ENCODE peak calls at places on chromosome 21, in seven cellular contexts. One of them, this sample, is unnamed.

GRCh38 chr21:41891132-41891531 is 12.0 kb upstream of the PRDM15 start:
- DNase-seq in spleen: peak; percentile 41
- DNase-seq in pancreas: no peak
- DNase-seq in GM06990: no peak
- DNase-seq in mucosa of descending colon: no peak
- DNase-seq in adrenal gland: no peak
- DNase-seq in aorta: no peak
- DNase-seq in this sample: no peak

GRCh38 chr21:41499920-41500319 is 8.0 kb downstream of the TMPRSS2 start:
- DNase-seq in pancreas: no peak
- DNase-seq in spleen: no peak
- DNase-seq in aorta: no peak
- DNase-seq in adrenal gland: no peak
- DNase-seq in mucosa of descending colon: no peak
- DNase-seq in GM06990: no peak
- DNase-seq in this sample: no peak

GRCh38 chr21:41559658-41560599 is 52.0 kb upstream of the TMPRSS2 start:
- DNase-seq in GM06990: no peak
- DNase-seq in pancreas: no peak
- DNase-seq in aorta: no peak
- DNase-seq in adrenal gland: no peak
- DNase-seq in spleen: no peak
- DNase-seq in mucosa of descending colon: no peak
- DNase-seq in this sample: peak; percentile 59

GRCh38 chr21:31580866-31581276 is 78.6 kb upstream of the SOD1 start:
- DNase-seq in mucosa of descending colon: no peak
- DNase-seq in GM06990: no peak
- DNase-seq in adrenal gland: peak; percentile 67
- DNase-seq in pancreas: peak; percentile 43
- DNase-seq in aorta: peak; percentile 85
- DNase-seq in spleen: no peak
- DNase-seq in this sample: no peak

GRCh38 chr21:37914211-37914900 is 1.9 kb downstream of the KCNJ6 start:
- DNase-seq in adrenal gland: no peak
- DNase-seq in aorta: peak; percentile 81
- DNase-seq in pancreas: peak; percentile 7
- DNase-seq in GM06990: no peak
- DNase-seq in mucosa of descending colon: no peak
- DNase-seq in spleen: no peak
- DNase-seq in this sample: no peak

GRCh38 chr21:14589855-14590563 is 43.9 kb upstream of the SAMSN1 start:
- DNase-seq in pancreas: no peak
- DNase-seq in adrenal gland: no peak
- DNase-seq in GM06990: peak; percentile 66
- DNase-seq in mucosa of descending colon: no peak
- DNase-seq in spleen: no peak
- DNase-seq in aorta: no peak
- DNase-seq in this sample: no peak

GRCh38 chr21:38622081-38622826 is 124.0 kb upstream of the ERG start:
- DNase-seq in aorta: no peak
- DNase-seq in spleen: no peak
- DNase-seq in pancreas: no peak
- DNase-seq in GM06990: no peak
- DNase-seq in adrenal gland: no peak
- DNase-seq in mucosa of descending colon: no peak
- DNase-seq in this sample: no peak

GRCh38 chr21:42466700-42467612 is 29.1 kb downstream of the RSPH1 start:
- DNase-seq in pancreas: no peak
- DNase-seq in adrenal gland: peak; percentile 64
- DNase-seq in mucosa of descending colon: peak; percentile 46
- DNase-seq in GM06990: no peak
- DNase-seq in spleen: no peak
- DNase-seq in aorta: no peak
- DNase-seq in this sample: no peak

GRCh38 chr21:36860736-36861594 is 105.5 kb downstream of the HLCS start:
- DNase-seq in spleen: no peak
- DNase-seq in pancreas: peak; percentile 31
- DNase-seq in mucosa of descending colon: no peak
- DNase-seq in aorta: no peak
- DNase-seq in GM06990: no peak
- DNase-seq in adrenal gland: no peak
- DNase-seq in this sample: peak; percentile 14

GRCh38 chr21:39087238-39087975 is 95.8 kb downstream of the PSMG1 start:
- DNase-seq in aorta: peak; percentile 80
- DNase-seq in pancreas: no peak
- DNase-seq in adrenal gland: no peak
- DNase-seq in spleen: no peak
- DNase-seq in mucosa of descending colon: no peak
- DNase-seq in GM06990: no peak
- DNase-seq in this sample: no peak

GRCh38 chr21:42830456-42831455 is 48.6 kb downstream of the WDR4 start:
- DNase-seq in adrenal gland: no peak
- DNase-seq in spleen: peak; percentile 69
- DNase-seq in pancreas: no peak
- DNase-seq in aorta: no peak
- DNase-seq in mucosa of descending colon: no peak
- DNase-seq in GM06990: no peak
- DNase-seq in this sample: no peak

GRCh38 chr21:17497345-17497744 is 15.5 kb upstream of the CXADR start:
- DNase-seq in aorta: no peak
- DNase-seq in GM06990: no peak
- DNase-seq in mucosa of descending colon: no peak
- DNase-seq in adrenal gland: no peak
- DNase-seq in spleen: no peak
- DNase-seq in pancreas: no peak
- DNase-seq in this sample: no peak

GRCh38 chr21:46295996-46296752 is 10.0 kb downstream of the YBEY start:
- DNase-seq in aorta: peak; percentile 84
- DNase-seq in spleen: peak; percentile 92
- DNase-seq in adrenal gland: peak; percentile 67
- DNase-seq in pancreas: peak; percentile 30
- DNase-seq in GM06990: no peak
- DNase-seq in mucosa of descending colon: peak; percentile 86
- DNase-seq in this sample: peak; percentile 67

GRCh38 chr21:46455575-46456385 is 2.9 kb upstream of the DIP2A start:
- DNase-seq in pancreas: no peak
- DNase-seq in GM06990: no peak
- DNase-seq in adrenal gland: peak; percentile 53
- DNase-seq in aorta: no peak
- DNase-seq in spleen: no peak
- DNase-seq in mucosa of descending colon: no peak
- DNase-seq in this sample: no peak

GRCh38 chr21:42766756-42767560 is 112.4 kb downstream of the WDR4 start:
- DNase-seq in adrenal gland: no peak
- DNase-seq in aorta: no peak
- DNase-seq in spleen: peak; percentile 53
- DNase-seq in mucosa of descending colon: no peak
- DNase-seq in pancreas: no peak
- DNase-seq in GM06990: no peak
- DNase-seq in this sample: no peak

GRCh38 chr21:28473530-28474225 is 519.0 kb downstream of the LTN1 start:
- DNase-seq in pancreas: no peak
- DNase-seq in adrenal gland: peak; percentile 14
- DNase-seq in aorta: no peak
- DNase-seq in GM06990: no peak
- DNase-seq in mucosa of descending colon: no peak
- DNase-seq in spleen: no peak
- DNase-seq in this sample: peak; percentile 37

GRCh38 chr21:43361127-43361492 is 65.8 kb downstream of the SIK1 start:
- DNase-seq in spleen: no peak
- DNase-seq in GM06990: peak; percentile 59
- DNase-seq in aorta: no peak
- DNase-seq in pancreas: no peak
- DNase-seq in adrenal gland: no peak
- DNase-seq in mucosa of descending colon: no peak
- DNase-seq in this sample: no peak

GRCh38 chr21:43721939-43722338 is 3.0 kb downstream of the PDXK start:
- DNase-seq in GM06990: no peak
- DNase-seq in spleen: no peak
- DNase-seq in adrenal gland: no peak
- DNase-seq in aorta: no peak
- DNase-seq in mucosa of descending colon: no peak
- DNase-seq in pancreas: no peak
- DNase-seq in this sample: no peak

GRCh38 chr21:39319814-39320332 is 6.4 kb upstream of the BRWD1 start:
- DNase-seq in aorta: no peak
- DNase-seq in adrenal gland: peak; percentile 59
- DNase-seq in mucosa of descending colon: no peak
- DNase-seq in pancreas: no peak
- DNase-seq in GM06990: no peak
- DNase-seq in spleen: no peak
- DNase-seq in this sample: no peak

GRCh38 chr21:17784604-17785402 is 34.4 kb downstream of the C21orf91 start:
- DNase-seq in GM06990: peak; percentile 73
- DNase-seq in mucosa of descending colon: no peak
- DNase-seq in adrenal gland: no peak
- DNase-seq in spleen: no peak
- DNase-seq in aorta: no peak
- DNase-seq in pancreas: no peak
- DNase-seq in this sample: no peak

DNA sequence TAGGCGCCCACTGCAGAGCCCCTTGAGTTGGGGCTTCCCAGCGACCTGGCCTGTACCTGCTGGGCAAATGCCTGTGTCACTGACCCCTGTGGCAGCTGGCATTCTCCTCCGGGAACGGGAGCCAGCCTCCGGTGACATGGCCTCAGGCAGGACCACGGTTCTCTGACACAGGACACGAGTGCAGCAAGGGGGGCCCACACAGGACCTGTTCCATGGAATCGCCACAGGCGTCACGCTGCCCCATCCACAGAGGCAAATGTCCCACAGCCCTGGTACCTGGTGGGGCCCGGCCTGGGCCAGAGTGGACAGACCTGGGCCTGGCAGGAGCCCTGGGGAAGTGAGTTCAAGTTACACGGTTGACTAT is 2.6 kb downstream of the ITGB2 start:
- DNase-seq in mucosa of descending colon: peak; percentile 57
- DNase-seq in GM06990: no peak
- DNase-seq in adrenal gland: no peak
- DNase-seq in pancreas: no peak
- DNase-seq in spleen: peak; percentile 81
- DNase-seq in aorta: no peak
- DNase-seq in this sample: no peak
- H3K4me3 ChIP-seq in mucosa of descending colon: no peak overlapping the region
- H3K4me3 ChIP-seq in GM06990: no peak overlapping the region
- H3K4me3 ChIP-seq in adrenal gland: no peak overlapping the region
- H3K4me3 ChIP-seq in pancreas: no peak overlapping the region
- H3K4me3 ChIP-seq in spleen: peak overlapping the region; percentile 66
- H3K4me3 ChIP-seq in aorta: no peak overlapping the region
- H3K4me3 ChIP-seq in this sample: no peak overlapping the region

GRCh38 chr21:35191128-35191527 is 142.0 kb upstream of the RUNX1 start:
- DNase-seq in aorta: no peak
- DNase-seq in adrenal gland: no peak
- DNase-seq in mucosa of descending colon: no peak
- DNase-seq in pancreas: no peak
- DNase-seq in GM06990: no peak
- DNase-seq in spleen: no peak
- DNase-seq in this sample: no peak

GRCh38 chr21:35190201-35190701 is 141.1 kb upstream of the RUNX1 start:
- DNase-seq in aorta: no peak
- DNase-seq in adrenal gland: no peak
- DNase-seq in mucosa of descending colon: no peak
- DNase-seq in GM06990: no peak
- DNase-seq in pancreas: no peak
- DNase-seq in spleen: no peak
- DNase-seq in this sample: no peak

GRCh38 chr21:35195232-35195631 is 146.1 kb upstream of the RUNX1 start:
- DNase-seq in aorta: no peak
- DNase-seq in mucosa of descending colon: no peak
- DNase-seq in pancreas: no peak
- DNase-seq in GM06990: no peak
- DNase-seq in adrenal gland: no peak
- DNase-seq in spleen: no peak
- DNase-seq in this sample: no peak

GRCh38 chr21:35191754-35192153 is 142.7 kb upstream of the RUNX1 start:
- DNase-seq in GM06990: no peak
- DNase-seq in mucosa of descending colon: no peak
- DNase-seq in aorta: no peak
- DNase-seq in pancreas: no peak
- DNase-seq in adrenal gland: no peak
- DNase-seq in spleen: no peak
- DNase-seq in this sample: no peak

GRCh38 chr21:35189077-35189863 is 140.2 kb upstream of the RUNX1 start:
- DNase-seq in mucosa of descending colon: no peak
- DNase-seq in spleen: no peak
- DNase-seq in GM06990: peak; percentile 66
- DNase-seq in pancreas: no peak
- DNase-seq in aorta: no peak
- DNase-seq in adrenal gland: no peak
- DNase-seq in this sample: peak; percentile 59
- H3K4me3 ChIP-seq in mucosa of descending colon: no peak overlapping the region
- H3K4me3 ChIP-seq in spleen: no peak overlapping the region
- H3K4me3 ChIP-seq in GM06990: peak overlapping the region; percentile 23
- H3K4me3 ChIP-seq in pancreas: no peak overlapping the region
- H3K4me3 ChIP-seq in aorta: no peak overlapping the region
- H3K4me3 ChIP-seq in adrenal gland: no peak overlapping the region
- H3K4me3 ChIP-seq in this sample: no peak overlapping the region

DNA sequence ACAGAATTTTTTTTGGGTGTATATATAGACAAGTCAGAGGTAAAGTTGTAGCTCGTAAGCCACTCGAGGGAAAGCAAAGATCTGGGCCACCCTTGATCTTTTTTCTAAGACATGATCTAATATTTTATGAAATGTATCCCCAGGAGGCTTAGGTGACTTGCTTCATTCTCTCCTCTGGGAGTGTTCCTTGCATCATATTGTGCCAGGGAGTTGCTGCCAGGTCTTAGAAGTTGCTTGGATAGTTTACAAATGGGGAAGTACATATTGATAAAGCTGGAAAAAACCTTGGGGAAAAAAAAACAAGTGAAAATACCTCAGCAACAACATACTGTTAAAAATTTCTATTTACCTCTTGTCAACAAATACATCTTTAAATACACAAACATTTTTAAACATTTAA is 110.9 kb upstream of the CYYR1 start:
- DNase-seq in pancreas: no peak
- DNase-seq in spleen: no peak
- DNase-seq in aorta: no peak
- DNase-seq in GM06990: no peak
- DNase-seq in adrenal gland: no peak
- DNase-seq in mucosa of descending colon: no peak
- DNase-seq in this sample: no peak
- H3K4me3 ChIP-seq in pancreas: no peak overlapping the region
- H3K4me3 ChIP-seq in spleen: no peak overlapping the region
- H3K4me3 ChIP-seq in aorta: no peak overlapping the region
- H3K4me3 ChIP-seq in GM06990: no peak overlapping the region
- H3K4me3 ChIP-seq in adrenal gland: no peak overlapping the region
- H3K4me3 ChIP-seq in mucosa of descending colon: no peak overlapping the region
- H3K4me3 ChIP-seq in this sample: no peak overlapping the region

DNA sequence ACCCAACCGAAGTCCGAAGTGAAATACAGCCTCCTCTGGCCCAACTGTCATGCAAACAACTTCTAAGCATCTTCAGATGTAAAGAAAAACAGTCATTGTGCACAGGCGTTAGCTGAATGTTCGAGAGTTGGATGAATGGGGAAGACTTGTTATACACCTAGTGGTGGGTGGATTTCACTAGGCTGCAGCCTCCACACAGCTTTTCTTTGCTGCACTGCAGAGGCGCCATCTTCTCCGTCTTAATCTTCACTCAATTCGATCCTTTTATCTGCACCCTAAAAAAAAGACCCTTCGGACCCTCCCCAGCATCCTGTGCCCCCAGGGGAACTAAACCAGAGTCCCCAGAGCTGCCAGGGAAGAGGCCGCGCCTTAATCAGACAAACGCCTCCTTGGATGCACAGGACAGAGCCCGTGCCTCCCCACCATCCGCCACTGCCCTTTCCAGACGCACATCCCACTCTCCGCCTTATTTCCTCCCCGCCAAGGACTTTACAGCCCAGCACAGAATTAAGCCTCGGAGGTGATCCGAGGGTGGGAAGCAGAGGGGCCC is 1.4 kb downstream of the APP start:
- DNase-seq in aorta: peak; percentile 76
- DNase-seq in GM06990: no peak
- DNase-seq in mucosa of descending colon: peak; percentile 56
- DNase-seq in spleen: no peak
- DNase-seq in pancreas: peak; percentile 14
- DNase-seq in adrenal gland: peak; percentile 54
- DNase-seq in this sample: no peak
- H3K4me3 ChIP-seq in aorta: peak overlapping the region; percentile 95
- H3K4me3 ChIP-seq in GM06990: no peak overlapping the region
- H3K4me3 ChIP-seq in mucosa of descending colon: peak overlapping the region; percentile 80
- H3K4me3 ChIP-seq in spleen: peak overlapping the region; percentile 67
- H3K4me3 ChIP-seq in pancreas: peak overlapping the region; percentile 88
- H3K4me3 ChIP-seq in adrenal gland: peak overlapping the region; percentile 92
- H3K4me3 ChIP-seq in this sample: peak overlapping the region; percentile 80

This sample was measured in BJ.